ENCODE peak calls at places on chromosomes 16 and 17, in four cellular contexts. L is cardiac muscle cell, R is NCI-H1048, O is AG04450. A is an unnamed sample.

GRCh38 chr17:46995841-46996571 is 17.0 kb upstream of the RPRML start:
- DNase-seq in O (no peak), R (no peak), L (peak), A (peak)

GRCh38 chr17:30254150-30254549 is 18.7 kb upstream of the SLC6A4 start:
- DNase-seq in R (no peak), L (no peak), O (no peak), A (no peak)

GRCh38 chr16:47493358-47494337 is 32.5 kb downstream of the PHKB start:
- DNase-seq in R (no peak), L (no peak), O (no peak), A (no peak)

GRCh38 chr17:56679767-56680422 is 86.4 kb downstream of the NOG start:
- DNase-seq in R (no peak), L (no peak), O (no peak), A (no peak)

GRCh38 chr16:53132406-53132805 is 77.6 kb downstream of the CHD9 start:
- DNase-seq in L (peak), O (no peak), R (no peak), A (no peak)

GRCh38 chr16:19165101-19165500 is 2.9 kb upstream of the SYT17 start:
- DNase-seq in O (no peak), L (no peak), R (no peak), A (no peak)

GRCh38 chr16:68740628-68741346 is 3.7 kb downstream of the CDH1 start:
- DNase-seq in L (no peak), O (no peak), R (no peak), A (no peak)

GRCh38 chr16:20243731-20244281 is 83.5 kb downstream of the GP2 start:
- DNase-seq in R (no peak), L (no peak), O (no peak), A (no peak)

GRCh38 chr16:87330257-87330624 is 13.0 kb upstream of the C16orf95 start:
- DNase-seq in O (no peak), L (no peak), R (no peak), A (no peak)

GRCh38 chr16:68752602-68753001 is 15.5 kb downstream of the CDH1 start:
- DNase-seq in R (no peak), O (no peak), L (no peak), A (no peak)

GRCh38 chr17:35082073-35082657 is 18.7 kb upstream of the RFFL start:
- DNase-seq in R (peak), O (peak), L (peak), A (no peak)

GRCh38 chr17:77735341-77736206 is 222.9 kb upstream of the TNRC6C start:
- DNase-seq in L (peak), R (no peak), O (no peak), A (no peak)

GRCh38 chr16:87487361-87487924 is 5.4 kb downstream of the ZCCHC14 start:
- DNase-seq in L (peak), O (no peak), R (no peak), A (no peak)

GRCh38 chr16:24855678-24856077 is 9.9 kb downstream of the SLC5A11 start:
- DNase-seq in O (no peak), R (no peak), L (no peak), A (no peak)

GRCh38 chr16:31451681-31452351 is 7.5 kb upstream of the ARMC5 start:
- DNase-seq in L (peak), R (no peak), O (peak), A (no peak)

GRCh38 chr17:77011173-77012011 is 129.4 kb upstream of the SEC14L1 start:
- DNase-seq in R (no peak), L (peak), O (no peak), A (peak)

GRCh38 chr16:19883296-19883951 is 1.2 kb downstream of the GPRC5B start:
- DNase-seq in L (peak), O (no peak), R (peak), A (no peak)

GRCh38 chr17:81218991-81219390 is 3.8 kb downstream of the CEP131 start:
- DNase-seq in R (no peak), L (no peak), O (no peak), A (no peak)

GRCh38 chr17:39132192-39132600 is 19.2 kb downstream of the PLXDC1 start:
- DNase-seq in L (peak), R (no peak), O (peak), A (no peak)

GRCh38 chr17:78166416-78166815 is 2.0 kb upstream of the SYNGR2 start:
- DNase-seq in O (no peak), R (no peak), L (no peak), A (no peak)

GRCh38 chr16:27222499-27223225 is 19.3 kb downstream of the KDM8 start:
- DNase-seq in L (peak), R (no peak), O (no peak), A (no peak)

GRCh38 chr17:21242026-21242700 is 11.0 kb downstream of the NATD1 start:
- DNase-seq in L (no peak), R (no peak), O (no peak), A (no peak)

A was measured in pulmonary artery endothelial cell.